ENCODE peak calls at places on chromosome 19, in ten cellular contexts. Z is NCI-H2171; O is SHP77; W is uterus; I is T follicular helper cell; T is lung microvascular endothelial cell; P is stimulated activated CD8-positive, alpha-beta memory T cell treated with anti-CD3 and anti-CD28 coated beads, Interleukin-4, amount 100 ng/mL, for 24 hours; K is NB4; R is T-helper 2 cell; J is heart right ventricle. G is an unnamed sample.

GRCh38 chr19:13835791-13836723 is 40.8 kb downstream of the ZSWIM4 start:
- DNase-seq in Z (no peak), O (no peak), W (no peak), I (no peak), T (peak; percentile 38), P (no peak), K (peak; percentile 97), R (peak; percentile 41), J (no peak), G (no peak)

GRCh38 chr19:46368116-46368515 is 21.2 kb downstream of the PPP5C start:
- DNase-seq in Z (no peak), O (no peak), W (no peak), I (no peak), T (no peak), P (no peak), K (no peak), R (no peak), J (no peak), G (peak; percentile 19)

GRCh38 chr19:51784922-51785690 is 9.9 kb upstream of the FPR3 start:
- DNase-seq in Z (no peak), O (no peak), W (peak; percentile 69), I (no peak), T (peak; percentile 42), P (peak; percentile 31), K (peak; percentile 94), R (no peak), J (peak; percentile 66), G (no peak)

GRCh38 chr19:900302-901111 is 7.2 kb downstream of the RNU6-9 start:
- DNase-seq in Z (peak; percentile 39), O (no peak), W (no peak), I (no peak), T (no peak), P (no peak), K (no peak), R (no peak), J (no peak), G (no peak)

GRCh38 chr19:2600914-2601870 is 101.3 kb downstream of the GNG7 start:
- DNase-seq in Z (no peak), O (no peak), W (no peak), I (no peak), T (no peak), P (no peak), K (no peak), R (no peak), J (no peak), G (no peak)

GRCh38 chr19:29263305-29264080 is 50.5 kb upstream of the UQCRFS1 start:
- DNase-seq in Z (peak; percentile 64), O (no peak), W (peak; percentile 20), I (peak; percentile 22), T (peak; percentile 34), P (peak; percentile 33), K (peak; percentile 40), R (peak; percentile 16), J (peak; percentile 22), G (peak; percentile 88)

GRCh38 chr19:18905520-18906236 is 9.7 kb upstream of the CERS1 start:
- DNase-seq in Z (no peak), O (no peak), W (no peak), I (no peak), T (no peak), P (no peak), K (no peak), R (no peak), J (no peak), G (no peak)

GRCh38 chr19:43316591-43317319 is 36.7 kb upstream of the CD177 start:
- DNase-seq in Z (no peak), O (peak; percentile 75), W (no peak), I (no peak), T (peak; percentile 8), P (no peak), K (peak; percentile 4), R (no peak), J (no peak), G (peak; percentile 2)

GRCh38 chr19:2302319-2303208 is 5.4 kb downstream of the LINGO3 start:
- DNase-seq in Z (no peak), O (no peak), W (no peak), I (no peak), T (peak; percentile 59), P (no peak), K (no peak), R (no peak), J (peak; percentile 57), G (peak; percentile 93)

GRCh38 chr19:40745402-40745780 is 4.9 kb downstream of the ACTMAP start:
- DNase-seq in Z (no peak), O (no peak), W (no peak), I (no peak), T (peak; percentile 42), P (no peak), K (no peak), R (no peak), J (no peak), G (no peak)

GRCh38 chr19:46474211-46474610 is 2.8 kb upstream of the PNMA8A start:
- DNase-seq in Z (no peak), O (no peak), W (no peak), I (no peak), T (no peak), P (no peak), K (no peak), R (no peak), J (no peak), G (no peak)

GRCh38 chr19:2523630-2524311 is 47.8 kb downstream of the GADD45B start:
- DNase-seq in Z (no peak), O (no peak), W (no peak), I (no peak), T (no peak), P (no peak), K (no peak), R (no peak), J (no peak), G (no peak)

GRCh38 chr19:3506384-3507340 is 551 bp downstream of the FZR1 start:
- DNase-seq in Z (no peak), O (no peak), W (no peak), I (peak; percentile 12), T (peak; percentile 35), P (no peak), K (peak; percentile 39), R (peak; percentile 43), J (peak; percentile 33), G (no peak)

GRCh38 chr19:17041994-17042393 is 15.4 kb upstream of the CPAMD8 start:
- DNase-seq in Z (no peak), O (no peak), W (no peak), I (no peak), T (peak; percentile 80), P (no peak), K (no peak), R (no peak), J (peak; percentile 70), G (peak; percentile 75)

GRCh38 chr19:5452594-5453565 is 2.3 kb upstream of the ZNRF4 start:
- DNase-seq in Z (no peak), O (peak; percentile 29), W (no peak), I (no peak), T (peak; percentile 26), P (no peak), K (peak; percentile 27), R (no peak), J (no peak), G (no peak)

GRCh38 chr19:46361915-46362314 is 15.0 kb downstream of the PPP5C start:
- DNase-seq in Z (no peak), O (no peak), W (no peak), I (no peak), T (no peak), P (no peak), K (no peak), R (peak; percentile 38), J (no peak), G (no peak)

GRCh38 chr19:1045247-1045603 is 5.3 kb downstream of the ABCA7 start:
- DNase-seq in Z (no peak), O (peak; percentile 73), W (no peak), I (peak; percentile 67), T (peak; percentile 57), P (peak; percentile 53), K (peak; percentile 50), R (peak; percentile 73), J (no peak), G (no peak)

GRCh38 chr19:30864460-30865215 is 484.6 kb downstream of the TSHZ3 start:
- DNase-seq in Z (no peak), O (no peak), W (no peak), I (no peak), T (no peak), P (no peak), K (peak; percentile 13), R (no peak), J (no peak), G (no peak)

GRCh38 chr19:58559275-58560006 is 1.0 kb upstream of the UBE2M start:
- DNase-seq in Z (no peak), O (no peak), W (peak; percentile 91), I (no peak), T (peak; percentile 87), P (peak; percentile 75), K (peak; percentile 98), R (no peak), J (peak; percentile 94), G (peak; percentile 93)

GRCh38 chr19:40813182-40813581 is 14.2 kb downstream of the EGLN2 start:
- DNase-seq in Z (no peak), O (no peak), W (no peak), I (no peak), T (no peak), P (no peak), K (no peak), R (no peak), J (no peak), G (no peak)

GRCh38 chr19:11833541-11833940 is 15.0 kb upstream of the ZNF439 start:
- DNase-seq in Z (no peak), O (no peak), W (no peak), I (no peak), T (no peak), P (no peak), K (no peak), R (no peak), J (no peak), G (no peak)

GRCh38 chr19:51687791-51688664 is 5.1 kb upstream of the SPACA6 start:
- DNase-seq in Z (no peak), O (peak; percentile 60), W (peak; percentile 68), I (no peak), T (peak; percentile 50), P (no peak), K (no peak), R (no peak), J (peak; percentile 70), G (peak; percentile 83)